ENCODE peak calls at places on chromosomes 7 and 10, in nine cellular contexts. L, P, K, H, A, F, R, Z and D are unnamed samples.

GRCh38 chr10:103763374-103764202 is 91.8 kb downstream of the SH3PXD2A start:
- DNase-seq in L (no peak), P (no peak), K (no peak), H (no peak), A (no peak), F (no peak), R (no peak), Z (no peak), D (no peak)

GRCh38 chr7:9488555-9488954 is 1055.1 kb downstream of the NXPH1 start:
- DNase-seq in L (peak; percentile 89), P (no peak), K (no peak), H (no peak), A (no peak), F (no peak), R (no peak), Z (no peak), D (no peak)

GRCh38 chr7:25856056-25856780 is 295.8 kb upstream of the NFE2L3 start:
- DNase-seq in L (no peak), P (no peak), K (no peak), H (peak; percentile 65), A (peak; percentile 21), F (no peak), R (no peak), Z (no peak), D (no peak)

GRCh38 chr7:136911362-136911761 is 42.9 kb downstream of the CHRM2 start:
- DNase-seq in L (peak; percentile 64), P (no peak), K (no peak), H (no peak), A (no peak), F (no peak), R (no peak), Z (no peak), D (no peak)

GRCh38 chr10:126430512-126430911 is 42.2 kb upstream of the ADAM12 start:
- DNase-seq in L (no peak), P (no peak), K (no peak), H (no peak), A (no peak), F (no peak), R (no peak), Z (no peak), D (no peak)

GRCh38 chr10:78576276-78576675 is 492.5 kb upstream of the ZMIZ1 start:
- DNase-seq in L (no peak), P (no peak), K (no peak), H (no peak), A (no peak), F (peak; percentile 33), R (no peak), Z (no peak), D (no peak)

GRCh38 chr10:113520606-113521481 is 32.0 kb upstream of the HABP2 start:
- DNase-seq in L (peak; percentile 64), P (peak; percentile 57), K (no peak), H (peak; percentile 77), A (peak; percentile 69), F (peak; percentile 66), R (no peak), Z (peak; percentile 46), D (peak; percentile 36)

GRCh38 chr10:48667960-48668541 is 16.6 kb upstream of the WDFY4 start:
- DNase-seq in L (no peak), P (no peak), K (no peak), H (no peak), A (no peak), F (no peak), R (no peak), Z (no peak), D (no peak)

GRCh38 chr7:80623465-80624252 is 14.8 kb upstream of the CD36 start:
- DNase-seq in L (no peak), P (no peak), K (no peak), H (peak; percentile 47), A (no peak), F (peak; percentile 46), R (no peak), Z (no peak), D (no peak)

DNA sequence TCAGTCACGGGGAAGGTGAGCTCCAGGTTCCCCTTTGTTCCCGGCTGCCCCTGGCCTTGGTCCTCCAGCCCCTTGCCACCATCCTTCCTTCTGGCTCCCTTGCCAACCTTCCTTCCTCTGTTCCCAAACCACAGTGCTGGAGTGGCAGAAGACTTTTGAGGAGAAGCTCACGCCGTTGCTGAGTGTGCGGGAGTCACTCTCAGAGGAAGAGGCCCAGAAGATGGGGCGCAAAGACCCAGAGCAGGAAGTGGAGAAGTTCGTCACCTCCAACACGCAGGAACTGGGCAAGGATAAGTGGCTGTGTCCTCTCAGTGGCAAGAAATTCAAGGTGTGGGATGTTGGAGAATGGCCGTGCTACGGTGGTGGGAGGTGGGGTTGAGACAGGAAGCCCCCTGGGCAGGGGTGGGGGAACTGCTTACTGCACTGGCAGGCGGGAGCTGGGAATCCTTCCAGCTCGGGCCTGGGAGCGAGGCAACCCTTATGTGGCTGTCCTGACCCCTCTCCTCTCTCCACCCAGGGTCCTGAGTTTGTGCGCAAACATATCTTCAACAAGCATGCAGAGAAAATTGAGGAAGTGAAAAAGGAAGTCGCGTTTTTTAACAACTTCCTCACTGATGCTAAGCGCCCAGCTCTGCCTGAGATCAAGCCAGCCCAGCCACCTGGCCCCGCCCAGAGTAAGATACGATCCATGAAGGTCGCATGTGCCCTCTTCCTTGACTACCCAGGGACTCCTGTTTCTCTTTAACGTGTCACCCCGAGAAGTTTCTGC is 2.1 kb downstream of the UFSP1 start:
- DNase-seq in L (no peak), P (peak; percentile 74), K (no peak), H (no peak), A (no peak), F (no peak), R (no peak), Z (no peak), D (no peak)
- H3K4me3 ChIP-seq in L (no peak overlapping the region), P (no peak overlapping the region), K (no peak overlapping the region), H (no peak overlapping the region), A (no peak overlapping the region), F (no peak overlapping the region), R (no peak overlapping the region), Z (no peak overlapping the region), D (no peak overlapping the region)

GRCh38 chr7:23117841-23118240 is 12.3 kb downstream of the KLHL7 start:
- DNase-seq in L (peak; percentile 18), P (no peak), K (no peak), H (peak; percentile 18), A (no peak), F (no peak), R (no peak), Z (no peak), D (no peak)
- H3K27ac ChIP-seq in L (no peak overlapping the region), P (no peak overlapping the region), K (no peak overlapping the region), H (peak overlapping the region; percentile 18), A (no peak overlapping the region), F (peak overlapping the region; percentile 47), R (no peak overlapping the region), Z (no peak overlapping the region), D (no peak overlapping the region)

GRCh38 chr10:26274391-26274790 is 57.8 kb downstream of the GAD2 start:
- DNase-seq in L (no peak), P (no peak), K (no peak), H (no peak), A (no peak), F (peak; percentile 18), R (no peak), Z (no peak), D (no peak)

GRCh38 chr10:26269754-26270153 is 53.2 kb downstream of the GAD2 start:
- DNase-seq in L (peak; percentile 31), P (no peak), K (no peak), H (peak; percentile 73), A (no peak), F (no peak), R (no peak), Z (no peak), D (no peak)
- TF ChIP-seq CTCF in L (no peak), P (peak; percentile 17), K (peak; percentile 28), H (peak; percentile 68), A (no peak), F (peak; percentile 13), R (no peak), Z (no peak), D (no peak)

GRCh38 chr7:6448943-6449543 is 1.3 kb upstream of the DAGLB start:
- DNase-seq in L (no peak), P (peak; percentile 42), K (no peak), H (no peak), A (peak; percentile 37), F (no peak), R (no peak), Z (no peak), D (no peak)
- H3K4me3 ChIP-seq in L (no peak overlapping the region), P (no peak overlapping the region), K (no peak overlapping the region), H (peak overlapping the region; percentile 85), A (no peak overlapping the region), F (peak overlapping the region; percentile 99), R (no peak overlapping the region), Z (no peak overlapping the region), D (no peak overlapping the region)

DNA sequence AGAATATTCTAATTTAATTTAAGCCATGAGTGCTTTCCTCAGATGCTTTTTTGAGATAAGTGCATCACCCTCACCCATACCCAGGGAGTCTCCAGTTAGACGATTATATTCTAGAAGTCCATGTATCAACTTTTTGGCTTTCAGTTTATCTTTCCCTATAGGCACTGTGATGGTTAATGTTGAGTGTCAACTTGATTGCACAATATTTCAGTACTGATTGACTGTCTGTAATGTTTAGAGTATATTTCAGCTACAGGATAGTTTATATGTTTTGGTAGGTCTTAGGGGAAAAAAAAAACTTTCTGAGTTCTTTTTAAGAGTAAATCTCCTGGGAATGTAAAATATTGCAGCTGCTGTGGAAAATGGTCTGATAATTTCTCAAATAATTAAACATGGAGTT is 535.4 kb downstream of the ADRA2A start:
- DNase-seq in L (no peak), P (no peak), K (no peak), H (no peak), A (no peak), F (no peak), R (no peak), Z (no peak), D (no peak)
- H3K27ac ChIP-seq in L (no peak overlapping the region), P (no peak overlapping the region), K (no peak overlapping the region), H (no peak overlapping the region), A (no peak overlapping the region), F (no peak overlapping the region), R (no peak overlapping the region), Z (no peak overlapping the region), D (no peak overlapping the region)

GRCh38 chr7:109529712-109530111 is 960.0 kb downstream of the DNAJB9 start:
- DNase-seq in L (no peak), P (no peak), K (no peak), H (no peak), A (no peak), F (no peak), R (no peak), Z (no peak), D (no peak)
- TF ChIP-seq CTCF in L (no peak), P (no peak), K (no peak), H (no peak), A (no peak), F (no peak), R (no peak), Z (no peak), D (no peak)